ENCODE peak calls at places on chromosomes 1 and 21, in five cellular contexts. A is mesenchymal stem cell, G is H9, I is trophoblast cell, E is H1. H is an unnamed sample.
A peak's percentile ranks its signal among the peaks of the same experiment; 100 is the strongest.

GRCh38 chr1:17861685-17862084 is 106.6 kb downstream of the ACTL8 start:
- DNase-seq in G (no peak), I (no peak), A (no peak), E (no peak), H (no peak)

GRCh38 chr1:175364424-175365076 is 172.0 kb upstream of the KIAA0040 start:
- DNase-seq in A (no peak), G (no peak), I (no peak), E (no peak), H (no peak)

GRCh38 chr1:6117064-6117463 is 63.1 kb downstream of the CHD5 start:
- DNase-seq in I (no peak), G (no peak), E (no peak), A (no peak), H (no peak)

GRCh38 chr1:234533034-234533571 is 54.1 kb upstream of the TARBP1 start:
- DNase-seq in E (no peak), G (no peak), A (peak; percentile 92), I (peak; percentile 62), H (no peak)

GRCh38 chr1:196155586-196155985 is 452.7 kb downstream of the KCNT2 start:
- DNase-seq in E (no peak), A (no peak), I (no peak), G (no peak), H (no peak)

GRCh38 chr1:180610556-180611015 is 21.2 kb upstream of the XPR1 start:
- DNase-seq in E (no peak), G (no peak), I (peak; percentile 58), A (no peak), H (no peak)

GRCh38 chr21:26888931-26889330 is 43.7 kb upstream of the ADAMTS1 start:
- DNase-seq in G (no peak), A (no peak), I (no peak), E (no peak), H (no peak)

GRCh38 chr21:22961248-22961647 is 1963.0 kb downstream of the NCAM2 start:
- DNase-seq in E (no peak), I (no peak), A (no peak), G (no peak), H (no peak)

GRCh38 chr1:180581635-180582039 is 22.9 kb downstream of the OVAAL start:
- DNase-seq in G (no peak), A (peak; percentile 6), E (no peak), I (peak; percentile 36), H (no peak)

GRCh38 chr1:185159966-185160365 is 3.0 kb downstream of the SWT1 start:
- DNase-seq in I (no peak), A (no peak), G (no peak), E (no peak), H (no peak)

GRCh38 chr1:155472491-155472890 is 90.1 kb downstream of the ASH1L start:
- DNase-seq in G (no peak), E (no peak), A (no peak), I (no peak), H (no peak)

GRCh38 chr1:224402472-224403035 is 32.0 kb downstream of the WDR26 start:
- DNase-seq in I (no peak), E (no peak), A (no peak), G (no peak), H (no peak)

GRCh38 chr21:16156841-16157240 is 427.1 kb downstream of the USP25 start:
- DNase-seq in G (no peak), I (no peak), A (no peak), E (no peak), H (no peak)

GRCh38 chr1:176904057-176904815 is 260.3 kb downstream of the ASTN1 start:
- DNase-seq in A (no peak), G (no peak), I (no peak), E (peak; percentile 47), H (no peak)

GRCh38 chr1:155522069-155522468 is 40.5 kb downstream of the ASH1L start:
- DNase-seq in I (no peak), G (no peak), A (no peak), E (no peak), H (no peak)

GRCh38 chr1:41833519-41834000 is 85.2 kb downstream of the HIVEP3 start:
- DNase-seq in I (no peak), A (no peak), E (no peak), G (no peak), H (no peak)

GRCh38 chr1:50989694-50990093 is 19.6 kb downstream of the CDKN2C start:
- DNase-seq in E (no peak), I (no peak), A (no peak), G (no peak), H (no peak)

GRCh38 chr1:91732291-91732953 is 153.5 kb downstream of the TGFBR3 start:
- DNase-seq in A (peak; percentile 80), G (no peak), I (no peak), E (no peak), H (no peak)

GRCh38 chr1:161133220-161133740 is 813 bp upstream of the DEDD start:
- DNase-seq in I (no peak), E (no peak), G (no peak), A (peak; percentile 64), H (no peak)

GRCh38 chr21:46161800-46162592 is 6.6 kb upstream of the FTCD start:
- DNase-seq in E (peak; percentile 39), I (no peak), G (no peak), A (no peak), H (no peak)

GRCh38 chr21:38721983-38722382 is 83.7 kb upstream of the ETS2 start:
- DNase-seq in E (no peak), G (no peak), A (peak; percentile 57), I (peak; percentile 53), H (no peak)

GRCh38 chr1:61334718-61335589 is 252.6 kb downstream of the NFIA start:
- DNase-seq in A (peak; percentile 19), E (no peak), G (no peak), I (no peak), H (no peak)

GRCh38 chr1:234486858-234487830 is 8.2 kb upstream of the TARBP1 start:
- DNase-seq in A (peak; percentile 77), G (no peak), I (peak; percentile 90), E (no peak), H (peak; percentile 11)

GRCh38 chr21:27251752-27252151 is 284.9 kb upstream of the ADAMTS5 start:
- DNase-seq in I (no peak), A (no peak), G (no peak), E (no peak), H (no peak)

GRCh38 chr1:231241751-231242150 is 739 bp downstream of the GNPAT start:
- DNase-seq in G (no peak), A (no peak), E (no peak), I (peak; percentile 33), H (no peak)

GRCh38 chr1:21741206-21741605 is 41.7 kb downstream of the USP48 start:
- DNase-seq in E (no peak), G (no peak), I (peak; percentile 72), A (peak; percentile 14), H (no peak)

GRCh38 chr1:80427886-80428285 is 1372.8 kb upstream of the ADGRL2 start:
- DNase-seq in G (no peak), E (no peak), A (no peak), I (no peak), H (no peak)

GRCh38 chr1:228487336-228488106 is at the start of gene RNF187:
- DNase-seq in I (peak; percentile 87), A (no peak), E (peak; percentile 95), G (no peak), H (no peak)

GRCh38 chr1:47921935-47922415 is 75.2 kb downstream of the TRABD2B start:
- DNase-seq in G (no peak), A (no peak), I (no peak), E (no peak), H (no peak)

GRCh38 chr1:109657395-109657794 is 1.5 kb downstream of the GSTM4 start:
- DNase-seq in G (no peak), I (no peak), E (no peak), A (no peak), H (no peak)
- H2BK12ac ChIP-seq in G (no peak overlapping the region), I (no peak overlapping the region), E (no peak overlapping the region), A (no peak overlapping the region), H (no peak overlapping the region)

DNA sequence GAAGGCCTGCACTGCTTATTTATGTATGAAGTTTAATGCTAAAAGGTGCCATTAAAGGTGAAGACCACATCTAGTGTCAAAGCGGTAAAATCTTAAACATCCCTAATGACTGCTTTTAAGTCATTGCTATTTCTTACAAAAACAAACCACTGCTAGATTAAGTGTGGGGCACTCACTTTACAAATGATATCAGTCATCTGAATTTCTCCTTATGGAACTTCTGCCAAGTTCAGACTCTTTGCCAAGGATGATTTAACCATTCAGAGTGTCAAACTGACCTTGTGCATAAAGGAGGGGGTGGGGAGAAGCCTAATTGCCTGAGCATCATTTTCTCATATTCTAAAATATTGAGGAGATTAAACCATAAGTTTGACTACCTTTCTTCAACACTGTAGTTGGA is 271.5 kb downstream of the TGFB2 start:
- DNase-seq in E (no peak), A (no peak), G (no peak), I (no peak), H (no peak)
- H2BK12ac ChIP-seq in E (no peak overlapping the region), A (no peak overlapping the region), G (no peak overlapping the region), I (no peak overlapping the region), H (no peak overlapping the region)

GRCh38 chr1:172468296-172468695 is 24.4 kb upstream of the PIGC start:
- DNase-seq in A (no peak), E (no peak), G (no peak), I (no peak), H (no peak)
- H2BK12ac ChIP-seq in A (no peak overlapping the region), E (no peak overlapping the region), G (no peak overlapping the region), I (peak overlapping the region; percentile 96), H (no peak overlapping the region)

GRCh38 chr1:215878128-215878527 is 311.0 kb downstream of the KCTD3 start:
- DNase-seq in I (no peak), G (no peak), A (no peak), E (no peak), H (no peak)
- H2BK12ac ChIP-seq in I (no peak overlapping the region), G (no peak overlapping the region), A (no peak overlapping the region), E (no peak overlapping the region), H (no peak overlapping the region)

DNA sequence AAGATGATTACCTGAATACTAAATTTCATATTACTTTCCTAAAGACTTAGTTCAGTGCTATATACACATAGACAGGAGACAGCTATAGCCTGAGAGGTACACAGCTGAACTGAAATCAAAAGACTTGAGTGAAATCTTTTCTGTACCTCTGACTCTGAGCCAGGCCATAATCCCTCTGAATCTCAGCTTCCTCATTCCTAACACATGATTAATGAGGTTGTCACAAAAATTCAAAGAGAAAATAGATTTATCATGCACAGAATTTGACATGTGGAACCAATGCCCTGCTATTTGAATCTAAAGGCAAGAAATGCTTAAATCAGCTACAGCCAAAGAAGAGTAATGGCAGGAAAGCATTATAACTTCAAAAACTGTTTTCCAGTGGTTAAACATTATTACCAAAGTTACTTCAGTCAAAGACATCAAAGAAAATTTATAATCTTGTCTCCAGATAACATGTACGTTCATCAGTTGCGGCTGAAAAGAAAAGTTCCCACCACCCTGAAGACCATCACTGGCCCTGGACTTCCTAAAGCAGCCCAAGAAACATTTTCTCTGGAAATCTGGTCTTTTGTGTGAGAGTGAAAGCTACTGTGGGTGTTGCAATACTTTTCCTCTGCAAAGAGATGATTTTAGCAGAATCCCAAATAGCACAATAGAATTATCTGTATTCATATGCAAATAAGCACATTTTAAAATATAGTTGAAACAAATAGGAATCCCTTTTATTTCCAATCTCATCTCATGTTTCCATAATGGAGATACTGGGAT is 13.8 kb upstream of the ATP1A1 start:
- DNase-seq in G (no peak), I (peak; percentile 39), E (no peak), A (no peak), H (no peak)
- H2BK12ac ChIP-seq in G (no peak overlapping the region), I (no peak overlapping the region), E (no peak overlapping the region), A (no peak overlapping the region), H (no peak overlapping the region)

GRCh38 chr1:116405241-116406135 is 32.4 kb downstream of the ATP1A1 start:
- DNase-seq in I (no peak), E (no peak), A (no peak), G (no peak), H (no peak)
- H2BK12ac ChIP-seq in I (no peak overlapping the region), E (no peak overlapping the region), A (no peak overlapping the region), G (no peak overlapping the region), H (no peak overlapping the region)

H was measured in neuronal stem cell.